ENCODE peak calls at places on chromosomes 12 and 14, in five cellular contexts. Y is NCI-H1105 treated with DMSO at 0.1 percent for 48 hours; V is NCI-H2107; X is EH; E is stimulated activated CD4-positive, alpha-beta T cell treated with anti-CD3 and anti-CD28 coated beads, TNF-alpha, amount 100 ng/mL, for 24 hours. R is an unnamed sample.

GRCh38 chr12:54853933-54854538 is at the start of gene MUCL1:
- DNase-seq in Y (peak; percentile 43), V (peak; percentile 60), X (peak; percentile 65), E (peak; percentile 53), R (no peak)

GRCh38 chr12:108387771-108388170 is 48.7 kb upstream of the CMKLR1 start:
- DNase-seq in Y (no peak), V (no peak), X (no peak), E (no peak), R (no peak)

GRCh38 chr12:86724716-86725115 is 468.5 kb upstream of the MGAT4C start:
- DNase-seq in Y (no peak), V (no peak), X (peak; percentile 76), E (no peak), R (no peak)

GRCh38 chr12:119061208-119061796 is 80.0 kb downstream of the SRRM4 start:
- DNase-seq in Y (no peak), V (no peak), X (peak; percentile 37), E (peak; percentile 3), R (peak; percentile 71)

GRCh38 chr12:108400900-108401480 is 61.9 kb upstream of the CMKLR1 start:
- DNase-seq in Y (no peak), V (no peak), X (no peak), E (no peak), R (no peak)

GRCh38 chr12:127083028-127083949 is 1183.7 kb upstream of the TMEM132C start:
- DNase-seq in Y (peak; percentile 92), V (peak; percentile 73), X (peak; percentile 81), E (no peak), R (no peak)

GRCh38 chr12:60977966-60978365 is 1282.2 kb upstream of the USP15 start:
- DNase-seq in Y (no peak), V (no peak), X (no peak), E (no peak), R (no peak)

GRCh38 chr12:52132754-52133161 is 53.3 kb downstream of the SMIM41 start:
- DNase-seq in Y (no peak), V (no peak), X (no peak), E (no peak), R (no peak)

GRCh38 chr14:104115691-104116543 is 22.5 kb upstream of the KIF26A start:
- DNase-seq in Y (no peak), V (no peak), X (no peak), E (no peak), R (peak; percentile 44)

GRCh38 chr12:109582636-109583035 is 9.0 kb downstream of the MVK start:
- DNase-seq in Y (no peak), V (no peak), X (no peak), E (no peak), R (no peak)

GRCh38 chr12:12357697-12358476 is 1.0 kb downstream of the BORCS5 start:
- DNase-seq in Y (peak; percentile 63), V (no peak), X (peak; percentile 18), E (no peak), R (no peak)